ENCODE peak calls at places on chromosome 18, in four cellular contexts. One of them, this sample, is unnamed. For H3K27me3, the result is how much of the 10 kb centered on the place peaks cover.

GRCh38 chr18:35912332-35912731 is 60.1 kb upstream of the RMP24 start:
- DNase-seq in pancreas: no peak
- DNase-seq in Panc1: no peak
- DNase-seq in stomach: no peak
- DNase-seq in this sample: no peak

GRCh38 chr18:48667276-48668254 is 128.7 kb downstream of the CTIF start:
- DNase-seq in pancreas: no peak
- DNase-seq in Panc1: no peak
- DNase-seq in stomach: no peak
- DNase-seq in this sample: no peak

GRCh38 chr18:3061581-3062416 is 48.9 kb upstream of the LPIN2 start:
- DNase-seq in pancreas: no peak
- DNase-seq in Panc1: no peak
- DNase-seq in stomach: no peak
- DNase-seq in this sample: no peak

GRCh38 chr18:79402977-79403722 is 7.4 kb downstream of the NFATC1 start:
- DNase-seq in pancreas: no peak
- DNase-seq in Panc1: no peak
- DNase-seq in stomach: peak
- DNase-seq in this sample: peak

GRCh38 chr18:75502286-75502685 is 74.8 kb upstream of the SMIM21 start:
- DNase-seq in pancreas: no peak
- DNase-seq in Panc1: no peak
- DNase-seq in stomach: no peak
- DNase-seq in this sample: no peak

GRCh38 chr18:44701227-44701626 is 20.5 kb downstream of the SETBP1 start:
- DNase-seq in pancreas: no peak
- DNase-seq in Panc1: no peak
- DNase-seq in stomach: no peak
- DNase-seq in this sample: no peak

GRCh38 chr18:75654928-75655745 is 227.6 kb upstream of the SMIM21 start:
- DNase-seq in pancreas: no peak
- DNase-seq in Panc1: no peak
- DNase-seq in stomach: no peak
- DNase-seq in this sample: no peak

GRCh38 chr18:79770826-79771225 is 26.9 kb upstream of the KCNG2 start:
- DNase-seq in pancreas: no peak
- DNase-seq in Panc1: no peak
- DNase-seq in stomach: no peak
- DNase-seq in this sample: no peak

GRCh38 chr18:48928787-48929186 is 22.0 kb downstream of the SMAD7 start:
- DNase-seq in pancreas: no peak
- DNase-seq in Panc1: no peak
- DNase-seq in stomach: peak
- DNase-seq in this sample: no peak

GRCh38 chr18:70422061-70422965 is 133.5 kb downstream of the SOCS6 start:
- DNase-seq in pancreas: peak
- DNase-seq in Panc1: peak
- DNase-seq in stomach: peak
- DNase-seq in this sample: peak

GRCh38 chr18:22346968-22347611 is 70.6 kb downstream of the CTAGE1 start:
- DNase-seq in pancreas: peak
- DNase-seq in Panc1: no peak
- DNase-seq in stomach: peak
- DNase-seq in this sample: no peak

GRCh38 chr18:39871976-39872375 is 2083.1 kb upstream of the PIK3C3 start:
- DNase-seq in pancreas: no peak
- DNase-seq in Panc1: no peak
- DNase-seq in stomach: no peak
- DNase-seq in this sample: peak

GRCh38 chr18:79690071-79690470 is 10.5 kb downstream of the CTDP1 start:
- DNase-seq in pancreas: no peak
- DNase-seq in Panc1: no peak
- DNase-seq in stomach: no peak
- DNase-seq in this sample: no peak

GRCh38 chr18:10190564-10190963 is 263.9 kb upstream of the APCDD1 start:
- DNase-seq in pancreas: no peak
- DNase-seq in Panc1: no peak
- DNase-seq in stomach: no peak
- DNase-seq in this sample: no peak

GRCh38 chr18:57621252-57621607 is 406 bp downstream of the NARS1 start:
- DNase-seq in pancreas: no peak
- DNase-seq in Panc1: no peak
- DNase-seq in stomach: peak
- DNase-seq in this sample: no peak

GRCh38 chr18:616380-616995 is 19.7 kb downstream of the CLUL1 start:
- DNase-seq in pancreas: no peak
- DNase-seq in Panc1: no peak
- DNase-seq in stomach: no peak
- DNase-seq in this sample: no peak

GRCh38 chr18:34083910-34084309 is 140.8 kb downstream of the NOL4 start:
- DNase-seq in pancreas: no peak
- DNase-seq in Panc1: no peak
- DNase-seq in stomach: no peak
- DNase-seq in this sample: no peak

GRCh38 chr18:70245941-70246537 is 40.6 kb upstream of the RTTN start:
- DNase-seq in pancreas: no peak
- DNase-seq in Panc1: no peak
- DNase-seq in stomach: no peak
- DNase-seq in this sample: no peak

GRCh38 chr18:68035709-68036522 is 519.4 kb upstream of the DSEL start:
- DNase-seq in pancreas: no peak
- DNase-seq in Panc1: no peak
- DNase-seq in stomach: no peak
- DNase-seq in this sample: no peak

GRCh38 chr18:38606841-38607240 is 1041.2 kb upstream of the CELF4 start:
- DNase-seq in pancreas: no peak
- DNase-seq in Panc1: no peak
- DNase-seq in stomach: no peak
- DNase-seq in this sample: no peak

GRCh38 chr18:77178559-77178958 is 46.0 kb upstream of the MBP start:
- DNase-seq in pancreas: no peak
- DNase-seq in Panc1: no peak
- DNase-seq in stomach: no peak
- DNase-seq in this sample: no peak

GRCh38 chr18:55384551-55385275 is 203.3 kb downstream of the TCF4 start:
- DNase-seq in pancreas: no peak
- DNase-seq in Panc1: no peak
- DNase-seq in stomach: no peak
- DNase-seq in this sample: peak

GRCh38 chr18:58373486-58373885 is 255.4 kb downstream of the ALPK2 start:
- DNase-seq in pancreas: no peak
- DNase-seq in Panc1: no peak
- DNase-seq in stomach: no peak
- DNase-seq in this sample: no peak

GRCh38 chr18:36536426-36536825 is 238.9 kb downstream of the FHOD3 start:
- DNase-seq in pancreas: no peak
- DNase-seq in Panc1: no peak
- DNase-seq in stomach: no peak
- DNase-seq in this sample: no peak

GRCh38 chr18:72543362-72544055 is 633 bp downstream of the CBLN2 start:
- DNase-seq in pancreas: no peak
- DNase-seq in Panc1: no peak
- DNase-seq in stomach: no peak
- DNase-seq in this sample: no peak

GRCh38 chr18:63336366-63337099 is 17.0 kb upstream of the BCL2 start:
- DNase-seq in pancreas: no peak
- DNase-seq in Panc1: no peak
- DNase-seq in stomach: no peak
- DNase-seq in this sample: peak

GRCh38 chr18:35582310-35582682 is 756 bp downstream of the GALNT1 start:
- DNase-seq in pancreas: no peak
- DNase-seq in Panc1: no peak
- DNase-seq in stomach: no peak
- DNase-seq in this sample: no peak

GRCh38 chr18:79169958-79170555 is 100.9 kb downstream of the ATP9B start:
- DNase-seq in pancreas: no peak
- DNase-seq in Panc1: no peak
- DNase-seq in stomach: no peak
- DNase-seq in this sample: no peak

GRCh38 chr18:38932752-38933151 is 1367.2 kb upstream of the CELF4 start:
- DNase-seq in pancreas: no peak
- DNase-seq in Panc1: no peak
- DNase-seq in stomach: no peak
- DNase-seq in this sample: no peak

GRCh38 chr18:41436772-41437171 is 518.3 kb upstream of the PIK3C3 start:
- DNase-seq in pancreas: no peak
- DNase-seq in Panc1: no peak
- DNase-seq in stomach: no peak
- DNase-seq in this sample: no peak

DNA sequence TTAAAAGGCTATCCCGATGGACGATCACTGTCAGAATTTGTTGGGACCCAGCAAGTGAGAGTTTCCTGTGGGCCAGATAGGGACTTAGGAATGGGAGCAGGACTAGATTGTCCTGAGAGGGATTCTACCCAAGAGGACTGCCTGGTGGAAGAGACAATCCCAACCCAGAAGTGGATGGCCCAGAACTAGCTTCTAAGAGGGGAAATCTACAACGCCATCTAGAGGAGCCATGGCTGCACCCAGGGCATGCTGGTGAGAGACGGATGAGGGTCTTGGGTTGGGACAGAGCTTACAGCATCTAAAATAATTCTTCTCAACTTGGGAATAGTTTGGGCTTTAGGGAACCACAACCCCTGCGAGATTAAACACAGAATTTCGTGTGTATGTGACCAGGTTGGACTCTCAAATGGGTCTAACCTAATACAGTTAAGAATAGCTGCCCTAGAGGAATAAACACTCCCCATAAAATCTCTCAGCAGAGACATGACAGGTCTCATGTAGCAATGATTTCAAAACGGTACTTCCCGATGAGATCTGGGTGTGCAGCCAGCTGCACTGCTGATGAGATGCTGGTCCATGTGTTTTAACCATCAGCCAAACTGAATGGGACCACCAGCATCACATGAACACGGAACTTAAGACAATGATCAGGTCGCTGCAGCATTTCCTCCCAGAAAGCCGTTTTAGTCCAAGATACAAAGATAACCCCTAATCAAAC is 50.8 kb downstream of the CCBE1 start:
- DNase-seq in pancreas: no peak
- DNase-seq in Panc1: no peak
- DNase-seq in stomach: no peak
- DNase-seq in this sample: no peak
- H3K27me3 ChIP-seq in pancreas: under half
- H3K27me3 ChIP-seq in Panc1: under half
- H3K27me3 ChIP-seq in stomach: under half
- H3K27me3 ChIP-seq in this sample: under half

DNA sequence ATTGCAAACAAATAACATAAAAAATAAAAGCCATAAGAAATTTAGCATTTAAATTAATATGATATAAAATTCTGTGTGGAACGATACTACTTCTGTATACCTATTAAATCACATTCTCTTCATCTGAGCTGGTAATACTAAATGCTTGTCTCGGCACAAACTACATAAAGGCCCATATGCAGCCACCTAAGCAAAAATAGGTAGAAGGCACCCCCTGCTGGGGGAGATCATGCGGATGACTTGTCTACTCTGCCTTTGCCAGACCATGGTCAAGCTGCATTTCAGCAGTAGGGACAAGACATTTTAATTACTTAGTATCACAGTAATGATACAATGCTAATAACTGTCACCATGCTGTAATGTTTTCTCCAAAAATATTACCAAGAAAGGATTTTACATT is 108.0 kb downstream of the CDH19 start:
- DNase-seq in pancreas: peak
- DNase-seq in Panc1: no peak
- DNase-seq in stomach: peak
- DNase-seq in this sample: peak
- TF ChIP-seq CTCF in pancreas: peak
- TF ChIP-seq CTCF in Panc1: peak
- TF ChIP-seq CTCF in stomach: no peak
- TF ChIP-seq CTCF in this sample: peak

GRCh38 chr18:11819938-11820337 is 31.3 kb upstream of the CHMP1B start:
- DNase-seq in pancreas: no peak
- DNase-seq in Panc1: no peak
- DNase-seq in stomach: no peak
- DNase-seq in this sample: no peak
- H3K27me3 ChIP-seq in pancreas: under half
- H3K27me3 ChIP-seq in Panc1: under half
- H3K27me3 ChIP-seq in stomach: under half
- H3K27me3 ChIP-seq in this sample: under half

GRCh38 chr18:56517761-56518160 is 120.6 kb downstream of the TXNL1 start:
- DNase-seq in pancreas: no peak
- DNase-seq in Panc1: no peak
- DNase-seq in stomach: no peak
- DNase-seq in this sample: no peak
- TF ChIP-seq CTCF in pancreas: no peak
- TF ChIP-seq CTCF in Panc1: no peak
- TF ChIP-seq CTCF in stomach: no peak
- TF ChIP-seq CTCF in this sample: no peak

DNA sequence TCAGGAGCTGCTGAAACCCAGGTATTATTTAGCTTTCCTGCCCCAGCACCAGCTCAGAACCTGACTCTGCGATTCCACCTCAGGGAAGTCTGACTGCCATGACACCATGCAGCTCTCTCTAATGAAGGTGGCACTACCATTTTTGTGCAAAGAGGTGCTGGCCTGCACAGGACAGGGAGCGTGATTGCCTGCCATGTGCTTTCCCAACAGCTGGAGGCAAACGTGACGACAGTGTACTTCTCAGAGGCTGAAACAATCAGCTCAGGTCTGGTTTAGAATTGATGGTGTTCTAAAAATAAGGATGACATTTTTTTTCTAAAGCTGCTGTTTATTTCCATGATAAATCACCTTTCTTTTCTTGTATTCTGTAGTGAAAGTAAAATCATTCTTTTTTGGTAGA is 75.2 kb upstream of the TTC39C start:
- DNase-seq in pancreas: no peak
- DNase-seq in Panc1: no peak
- DNase-seq in stomach: no peak
- DNase-seq in this sample: no peak
- H3K27me3 ChIP-seq in pancreas: under half
- H3K27me3 ChIP-seq in Panc1: under half
- H3K27me3 ChIP-seq in stomach: under half
- H3K27me3 ChIP-seq in this sample: under half

DNA sequence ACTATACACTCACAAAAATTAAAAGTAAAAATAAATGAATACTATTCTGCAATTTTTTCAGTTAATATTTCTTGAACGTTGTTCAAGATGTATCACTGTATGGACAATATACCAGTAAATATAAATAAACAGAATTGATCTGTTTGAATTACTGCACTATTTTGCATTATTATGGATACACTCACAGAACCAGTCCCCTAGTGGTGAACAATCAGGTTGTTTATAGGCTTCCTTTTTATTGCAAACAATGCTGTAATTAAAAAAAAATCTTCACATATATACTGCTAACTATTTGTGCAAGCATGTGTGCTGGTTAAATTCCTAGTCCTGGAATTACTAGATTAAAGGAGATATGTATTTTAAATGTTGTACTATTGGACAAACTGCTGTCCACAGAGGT is 306.0 kb downstream of the FBXO15 start:
- DNase-seq in pancreas: no peak
- DNase-seq in Panc1: no peak
- DNase-seq in stomach: no peak
- DNase-seq in this sample: no peak
- TF ChIP-seq CTCF in pancreas: no peak
- TF ChIP-seq CTCF in Panc1: peak
- TF ChIP-seq CTCF in stomach: no peak
- TF ChIP-seq CTCF in this sample: peak

GRCh38 chr18:46222710-46223360 is 118.7 kb downstream of the HAUS1 start:
- DNase-seq in pancreas: no peak
- DNase-seq in Panc1: no peak
- DNase-seq in stomach: no peak
- DNase-seq in this sample: no peak
- H3K27me3 ChIP-seq in pancreas: under half
- H3K27me3 ChIP-seq in Panc1: under half
- H3K27me3 ChIP-seq in stomach: under half
- H3K27me3 ChIP-seq in this sample: under half

GRCh38 chr18:25915907-25916306 is 174.5 kb downstream of the SS18 start:
- DNase-seq in pancreas: no peak
- DNase-seq in Panc1: no peak
- DNase-seq in stomach: no peak
- DNase-seq in this sample: no peak
- TF ChIP-seq CTCF in pancreas: no peak
- TF ChIP-seq CTCF in Panc1: peak
- TF ChIP-seq CTCF in stomach: no peak
- TF ChIP-seq CTCF in this sample: peak

This sample was measured in foreskin keratinocyte.